ENCODE peak calls at places on chromosomes 11 and 22, in four cellular contexts. K is lung; T is CD8-positive, alpha-beta T cell; C is prostate gland. P is an unnamed sample. For H3K9me3, the result is how much of the 10 kb centered on the place peaks cover.

GRCh38 chr11:57345555-57346151 is 7.5 kb downstream of the P2RX3 start:
- DNase-seq in C (peak), T (peak), K (peak), P (peak)

GRCh38 chr11:66745356-66746235 is 16.6 kb upstream of the SPTBN2 start:
- DNase-seq in C (peak), K (peak), T (no peak), P (peak)

GRCh38 chr22:47366026-47366767 is 603.7 kb downstream of the TBC1D22A start:
- DNase-seq in K (no peak), T (no peak), C (no peak), P (peak)

GRCh38 chr11:129766858-129767604 is 48.6 kb upstream of the TMEM45B start:
- DNase-seq in T (no peak), K (no peak), C (no peak), P (peak)

GRCh38 chr22:45932066-45932465 is 44.9 kb downstream of the WNT7B start:
- DNase-seq in C (no peak), T (no peak), K (no peak), P (no peak)

GRCh38 chr11:19393941-19394340 is 153.2 kb upstream of the E2F8 start:
- DNase-seq in T (no peak), K (no peak), C (no peak), P (no peak)

GRCh38 chr11:128422576-128423370 is 164.6 kb downstream of the ETS1 start:
- DNase-seq in C (no peak), K (no peak), T (peak), P (no peak)

GRCh38 chr11:11577932-11578331 is 43.9 kb downstream of the GALNT18 start:
- DNase-seq in K (peak), T (no peak), C (no peak), P (no peak)

GRCh38 chr11:79610678-79611077 is 169.8 kb upstream of the TENM4 start:
- DNase-seq in C (no peak), T (no peak), K (no peak), P (no peak)

GRCh38 chr11:16040151-16040550 is 316.2 kb downstream of the SOX6 start:
- DNase-seq in K (no peak), T (no peak), C (no peak), P (no peak)

GRCh38 chr11:118175031-118175531 is 1.4 kb downstream of the SCN2B start:
- DNase-seq in K (no peak), T (no peak), C (peak), P (no peak)

GRCh38 chr22:23514317-23515038 is 65.6 kb downstream of the IGLL1 start:
- DNase-seq in K (no peak), T (no peak), C (no peak), P (no peak)

GRCh38 chr11:107785401-107785800 is 73.2 kb downstream of the SLC35F2 start:
- DNase-seq in T (no peak), C (no peak), K (no peak), P (no peak)

GRCh38 chr11:44744160-44744559 is 17.4 kb downstream of the TSPAN18 start:
- DNase-seq in T (no peak), C (no peak), K (no peak), P (no peak)

GRCh38 chr11:77205467-77206263 is 77.6 kb downstream of the MYO7A start:
- DNase-seq in C (no peak), K (no peak), T (no peak), P (no peak)

GRCh38 chr11:47152953-47153950 is 23.4 kb downstream of the ARFGAP2 start:
- DNase-seq in T (peak), C (peak), K (peak), P (peak)

GRCh38 chr11:14499178-14499559 is 442 bp downstream of the COPB1 start:
- DNase-seq in C (peak), T (no peak), K (peak), P (peak)

GRCh38 chr11:68989936-68990606 is 9.3 kb upstream of the MRGPRD start:
- DNase-seq in C (no peak), K (no peak), T (no peak), P (peak)

GRCh38 chr11:15053201-15053685 is 20.1 kb upstream of the CALCB start:
- DNase-seq in C (no peak), T (no peak), K (no peak), P (no peak)

GRCh38 chr11:72338266-72338665 is 94.3 kb upstream of the PHOX2A start:
- DNase-seq in T (no peak), K (no peak), C (no peak), P (no peak)

GRCh38 chr11:111205622-111206385 is 39.7 kb upstream of the POU2AF2 start:
- DNase-seq in C (no peak), T (no peak), K (no peak), P (no peak)

GRCh38 chr11:78354741-78355705 is 62.6 kb downstream of the GAB2 start:
- DNase-seq in C (no peak), T (no peak), K (peak), P (no peak)

GRCh38 chr11:726278-726915 is 20.4 kb downstream of the EPS8L2 start:
- DNase-seq in T (peak), K (peak), C (peak), P (peak)

GRCh38 chr11:84894666-84895065 is 732.5 kb downstream of the DLG2 start:
- DNase-seq in K (no peak), C (no peak), T (no peak), P (no peak)

DNA sequence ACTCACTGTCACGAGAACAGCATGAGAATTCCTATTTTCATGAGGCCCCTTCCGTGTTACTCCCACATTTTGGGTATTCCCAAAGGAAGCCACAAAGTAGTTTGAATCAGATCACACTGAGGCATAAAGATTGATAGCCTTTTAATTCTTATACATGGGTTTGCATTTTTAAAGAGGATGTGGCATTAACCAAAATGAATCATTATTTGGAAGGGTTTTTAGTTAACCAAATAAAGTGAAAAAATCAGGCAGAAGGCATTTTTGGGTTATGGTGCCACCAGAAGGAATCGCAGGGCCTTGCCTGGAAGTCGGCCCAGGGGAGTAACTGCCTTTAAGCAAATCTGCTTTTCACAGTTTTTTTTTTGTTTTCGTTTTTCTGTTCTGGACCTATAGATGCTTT is 55.4 kb downstream of the HSD17B12 start:
- DNase-seq in C (no peak), K (no peak), T (no peak), P (no peak)
- TF ChIP-seq CTCF in C (no peak), K (no peak), T (no peak), P (no peak)

DNA sequence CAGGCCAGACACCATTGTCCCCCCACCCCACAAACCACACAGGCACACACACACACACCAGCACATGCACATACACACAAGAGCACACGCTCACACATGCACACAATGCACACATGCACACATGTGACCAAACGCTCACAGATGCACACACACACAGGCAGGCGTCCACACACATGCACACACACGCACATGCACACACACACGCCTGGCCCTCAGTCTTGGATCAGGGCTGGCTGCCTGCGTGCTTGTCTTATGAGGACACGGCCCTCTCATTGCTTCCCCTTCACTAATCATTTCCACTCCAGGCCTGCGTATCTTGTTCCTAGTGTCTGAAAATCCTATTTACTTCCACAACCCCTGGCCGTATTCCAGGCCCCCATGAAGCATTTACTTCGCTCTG is 740.5 kb downstream of the BRD1 start:
- DNase-seq in K (no peak), T (no peak), C (no peak), P (peak)
- H3K9me3 ChIP-seq in K (under half), T (under half), C (under half), P (under half)

GRCh38 chr11:2930705-2931415 is 1.6 kb upstream of the PHLDA2 start:
- DNase-seq in K (peak), C (peak), T (no peak), P (peak)

GRCh38 chr11:2929880-2930704 is 872 bp upstream of the PHLDA2 start:
- DNase-seq in K (no peak), T (no peak), C (peak), P (no peak)

GRCh38 chr11:2928605-2929510 is at the start of gene PHLDA2:
- DNase-seq in C (no peak), K (peak), T (peak), P (peak)

GRCh38 chr11:2927851-2928604 is 1.2 kb downstream of the PHLDA2 start:
- DNase-seq in C (no peak), T (no peak), K (no peak), P (no peak)

GRCh38 chr11:2929511-2929879 is 275 bp upstream of the PHLDA2 start:
- DNase-seq in C (peak), T (no peak), K (peak), P (no peak)
- H3K27ac ChIP-seq in C (peak), T (no peak), K (no peak), P (no peak)

GRCh38 chr11:105577645-105578044 is 32.2 kb upstream of the GRIA4 start:
- DNase-seq in T (no peak), C (no peak), K (no peak), P (no peak)
- TF ChIP-seq CTCF in T (no peak), C (no peak), K (no peak), P (no peak)

GRCh38 chr11:31821779-31822574 is 10.9 kb upstream of the PAX6 start:
- DNase-seq in K (no peak), T (no peak), C (no peak), P (no peak)

GRCh38 chr11:31824791-31825452 is 13.8 kb upstream of the PAX6 start:
- DNase-seq in C (no peak), K (no peak), T (no peak), P (no peak)

GRCh38 chr11:31825453-31826391 is 14.6 kb upstream of the PAX6 start:
- DNase-seq in C (no peak), T (no peak), K (no peak), P (no peak)

GRCh38 chr11:31822604-31823371 is 11.7 kb upstream of the PAX6 start:
- DNase-seq in T (no peak), K (no peak), C (no peak), P (no peak)

GRCh38 chr11:31823372-31824371 is 12.6 kb upstream of the PAX6 start:
- DNase-seq in C (no peak), K (no peak), T (no peak), P (no peak)
- H3K9me3 ChIP-seq in C (under half), K (under half), T (under half), P (under half)

DNA sequence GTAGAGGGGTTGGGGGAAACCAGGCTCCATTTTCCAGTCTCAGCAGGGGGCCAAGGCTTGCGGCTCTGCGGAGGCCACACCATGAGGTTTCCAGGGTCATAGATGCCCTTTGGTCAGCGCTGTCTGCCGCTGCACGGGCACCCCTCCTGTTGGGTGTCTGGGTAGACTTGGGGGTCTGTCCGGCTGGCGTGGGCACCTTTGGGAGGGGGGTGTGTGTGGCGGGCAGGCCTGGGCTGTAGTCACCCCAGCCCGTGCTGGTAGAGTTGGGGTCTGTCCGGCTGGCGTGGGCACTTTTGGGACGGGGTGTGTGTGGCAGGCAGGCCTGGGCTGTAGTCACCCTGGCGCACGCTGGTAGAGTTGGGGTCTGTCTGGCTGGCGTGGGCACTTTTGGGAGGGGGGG is 18.6 kb downstream of the LSP1 start:
- DNase-seq in T (no peak), C (no peak), K (no peak), P (no peak)
- H3K27ac ChIP-seq in T (peak), C (no peak), K (no peak), P (no peak)

GRCh38 chr22:19868333-19868732 is 13.7 kb upstream of the GNB1L start:
- DNase-seq in C (no peak), K (no peak), T (no peak), P (no peak)
- TF ChIP-seq CTCF in C (no peak), K (no peak), T (no peak), P (no peak)